ENCODE peak calls at places on chromosomes 12 and 14, in seven cellular contexts. Q is lower lobe of right lung; G is CD8-positive, alpha-beta T cell; X is Caco-2; U is A549; I is stomach; H is prostate gland. Y is an unnamed sample. For H3K4me1, the result is how much of the 10 kb centered on the place peaks cover.

GRCh38 chr12:122130150-122130549 is 43.9 kb downstream of the IL31 start:
- DNase-seq in Q (no peak), G (no peak), X (no peak), U (no peak), I (no peak), H (no peak), Y (no peak)

GRCh38 chr12:50156641-50157040 is 10.5 kb downstream of the CERS5 start:
- DNase-seq in Q (no peak), G (no peak), X (no peak), U (no peak), I (no peak), H (no peak), Y (no peak)

GRCh38 chr12:120229583-120230325 is 28.8 kb upstream of the RPLP0 start:
- DNase-seq in Q (peak), G (peak), X (peak), U (peak), I (no peak), H (no peak), Y (no peak)

GRCh38 chr14:71638523-71639196 is 293.6 kb upstream of the RGS6 start:
- DNase-seq in Q (no peak), G (no peak), X (no peak), U (no peak), I (no peak), H (no peak), Y (no peak)

GRCh38 chr14:66401447-66402095 is 84.6 kb upstream of the CCDC196 start:
- DNase-seq in Q (no peak), G (no peak), X (peak), U (peak), I (no peak), H (no peak), Y (no peak)

GRCh38 chr14:56143025-56143424 is 24.8 kb downstream of the PELI2 start:
- DNase-seq in Q (no peak), G (no peak), X (no peak), U (no peak), I (no peak), H (no peak), Y (no peak)

GRCh38 chr12:120264511-120265202 is 873 bp downstream of the PXN start:
- DNase-seq in Q (no peak), G (no peak), X (peak), U (no peak), I (no peak), H (peak), Y (no peak)

GRCh38 chr12:132766380-132767085 is 4.9 kb upstream of the ANKLE2 start:
- DNase-seq in Q (peak), G (no peak), X (no peak), U (no peak), I (peak), H (no peak), Y (no peak)

GRCh38 chr14:81170829-81171195 is 49.9 kb downstream of the GTF2A1 start:
- DNase-seq in Q (no peak), G (no peak), X (no peak), U (no peak), I (no peak), H (no peak), Y (no peak)

GRCh38 chr12:72271401-72271740 is 799 bp upstream of the TRHDE start:
- DNase-seq in Q (no peak), G (no peak), X (no peak), U (no peak), I (no peak), H (no peak), Y (no peak)

GRCh38 chr14:98834119-98834518 is 437.9 kb downstream of the BCL11B start:
- DNase-seq in Q (no peak), G (no peak), X (no peak), U (no peak), I (no peak), H (no peak), Y (no peak)

GRCh38 chr14:70045715-70046535 is 142.8 kb downstream of the SLC8A3 start:
- DNase-seq in Q (peak), G (no peak), X (peak), U (peak), I (peak), H (peak), Y (no peak)

GRCh38 chr12:114194066-114194465 is 211.9 kb downstream of the TBX5 start:
- DNase-seq in Q (no peak), G (no peak), X (no peak), U (no peak), I (no peak), H (no peak), Y (no peak)

GRCh38 chr14:95507701-95508103 is 8.7 kb downstream of the SYNE3 start:
- DNase-seq in Q (no peak), G (no peak), X (no peak), U (no peak), I (peak), H (no peak), Y (no peak)

GRCh38 chr14:91371011-91371989 is 46.3 kb downstream of the CCDC88C start:
- DNase-seq in Q (no peak), G (no peak), X (no peak), U (no peak), I (no peak), H (no peak), Y (no peak)

GRCh38 chr12:114530417-114530816 is 124.5 kb upstream of the TBX5 start:
- DNase-seq in Q (no peak), G (no peak), X (no peak), U (no peak), I (no peak), H (no peak), Y (no peak)

GRCh38 chr14:54567224-54567633 is 301 bp downstream of the SAMD4A start:
- DNase-seq in Q (no peak), G (no peak), X (peak), U (peak), I (peak), H (peak), Y (no peak)

GRCh38 chr12:41514050-41514449 is 325.9 kb downstream of the PDZRN4 start:
- DNase-seq in Q (no peak), G (no peak), X (no peak), U (no peak), I (no peak), H (no peak), Y (no peak)

GRCh38 chr12:41511247-41511646 is 323.1 kb downstream of the PDZRN4 start:
- DNase-seq in Q (no peak), G (no peak), X (no peak), U (no peak), I (no peak), H (no peak), Y (no peak)

GRCh38 chr12:41515953-41516352 is 327.8 kb downstream of the PDZRN4 start:
- DNase-seq in Q (no peak), G (no peak), X (no peak), U (no peak), I (no peak), H (no peak), Y (no peak)

GRCh38 chr12:41512531-41512930 is 324.4 kb downstream of the PDZRN4 start:
- DNase-seq in Q (peak), G (no peak), X (no peak), U (no peak), I (no peak), H (no peak), Y (no peak)

DNA sequence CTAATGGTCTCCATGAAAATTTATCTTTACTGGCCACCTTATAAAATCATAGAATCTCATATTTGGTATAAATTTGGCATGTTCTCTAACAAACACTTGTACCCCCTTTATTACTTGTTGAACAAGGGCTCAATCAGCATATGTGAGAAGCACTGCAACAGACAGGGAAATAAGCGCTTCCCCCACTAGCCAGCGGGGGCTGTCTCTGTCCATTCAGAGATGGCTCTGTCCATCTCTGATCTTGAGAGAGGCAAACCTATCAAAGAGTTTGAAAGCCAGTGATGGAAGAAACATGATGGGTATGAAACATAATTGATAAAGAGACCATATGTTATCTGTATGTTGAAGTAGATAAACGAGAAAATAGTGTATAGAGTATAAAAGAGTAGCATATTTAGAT is 326.8 kb downstream of the PDZRN4 start:
- DNase-seq in Q (no peak), G (no peak), X (peak), U (no peak), I (no peak), H (no peak), Y (no peak)
- H3K4me1 ChIP-seq in Q (under half), G (under half), X (under half), U (under half), I (under half), H (under half), Y (under half)

DNA sequence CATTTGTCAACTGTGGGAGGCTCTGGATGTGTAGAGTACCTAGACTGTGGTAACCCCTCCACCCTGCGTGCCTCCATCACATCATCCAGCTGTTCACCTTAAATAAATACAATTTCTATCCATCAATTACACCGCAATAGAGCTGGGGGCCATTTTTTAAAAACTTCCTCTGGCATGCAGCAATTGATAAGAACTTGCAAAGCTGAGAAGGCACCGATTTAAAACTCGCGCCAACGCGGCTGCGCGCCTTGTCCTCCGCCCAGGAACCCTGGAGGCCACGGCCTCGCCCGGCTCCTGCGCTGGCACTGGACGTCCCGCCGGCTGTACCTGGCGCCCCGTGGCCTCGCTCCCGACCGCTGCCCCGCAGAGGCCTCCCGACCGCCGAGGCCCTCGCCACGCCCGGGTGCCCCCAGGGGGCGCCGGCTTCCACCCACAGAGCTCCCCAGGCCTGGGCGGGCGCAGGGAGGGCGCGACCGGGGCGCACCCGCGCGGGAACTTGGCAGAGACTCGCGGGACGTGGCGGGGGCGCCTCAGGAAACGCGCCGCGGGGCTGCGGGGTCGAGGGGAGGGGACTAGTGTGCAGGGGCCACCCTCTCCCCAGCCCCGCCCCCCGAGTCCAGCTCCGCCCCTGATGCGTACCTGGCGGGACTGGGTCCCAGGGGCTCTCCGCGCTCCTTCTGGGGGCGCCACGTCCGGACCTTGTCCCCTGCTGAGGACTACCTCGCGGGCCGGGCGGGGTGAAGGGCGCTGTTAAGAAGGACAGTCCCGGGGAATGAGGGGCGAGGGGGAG is 65.6 kb downstream of the TNFAIP2 start:
- DNase-seq in Q (peak), G (peak), X (no peak), U (peak), I (peak), H (no peak), Y (no peak)
- TF ChIP-seq CTCF in Q (peak), G (no peak), X (no peak), U (peak), I (no peak), H (no peak), Y (peak)

DNA sequence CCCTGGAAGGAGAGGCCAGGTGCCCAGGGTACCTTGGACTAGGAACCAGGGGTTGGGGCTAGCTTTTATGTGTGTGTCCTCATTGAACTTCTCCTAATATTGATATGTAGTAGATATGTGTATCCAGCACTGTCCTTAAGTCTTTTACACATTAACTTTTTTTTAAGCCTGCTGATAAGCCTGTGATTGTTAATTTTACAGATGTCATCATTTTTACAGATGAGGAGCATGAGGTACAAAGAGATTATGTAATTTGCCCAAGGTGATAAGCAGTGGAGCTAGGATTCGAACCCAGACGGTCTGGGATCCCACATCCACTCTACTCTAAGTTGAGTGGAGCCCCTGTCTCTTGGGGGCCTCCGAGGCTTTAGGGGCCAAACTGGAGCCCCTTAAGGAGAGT is 10.2 kb upstream of the NR4A1 start:
- DNase-seq in Q (no peak), G (no peak), X (no peak), U (no peak), I (no peak), H (no peak), Y (no peak)
- H3K4me1 ChIP-seq in Q (half or more), G (under half), X (under half), U (under half), I (under half), H (under half), Y (half or more)

GRCh38 chr12:54016478-54016964 is 7.7 kb downstream of the HOXC8 start:
- DNase-seq in Q (no peak), G (no peak), X (peak), U (peak), I (no peak), H (peak), Y (no peak)

GRCh38 chr12:54017845-54018607 is 9.2 kb downstream of the HOXC8 start:
- DNase-seq in Q (peak), G (peak), X (peak), U (peak), I (peak), H (no peak), Y (no peak)

GRCh38 chr12:54016051-54016450 is 7.3 kb downstream of the HOXC8 start:
- DNase-seq in Q (no peak), G (no peak), X (no peak), U (no peak), I (no peak), H (no peak), Y (no peak)

GRCh38 chr12:54018608-54018984 is 9.6 kb upstream of the HOXC6 start:
- DNase-seq in Q (no peak), G (no peak), X (no peak), U (no peak), I (no peak), H (no peak), Y (no peak)

GRCh38 chr12:54017027-54017788 is 8.4 kb downstream of the HOXC8 start:
- DNase-seq in Q (no peak), G (no peak), X (peak), U (peak), I (no peak), H (no peak), Y (no peak)
- TF ChIP-seq CTCF in Q (no peak), G (no peak), X (peak), U (no peak), I (no peak), H (no peak), Y (no peak)

GRCh38 chr14:73750161-73750901 is 36.1 kb upstream of the PNMA1 start:
- DNase-seq in Q (no peak), G (no peak), X (no peak), U (no peak), I (peak), H (peak), Y (no peak)

GRCh38 chr14:73746540-73747385 is 32.6 kb upstream of the PNMA1 start:
- DNase-seq in Q (no peak), G (no peak), X (no peak), U (no peak), I (no peak), H (no peak), Y (no peak)

GRCh38 chr14:73747386-73748211 is 33.4 kb upstream of the PNMA1 start:
- DNase-seq in Q (no peak), G (no peak), X (no peak), U (no peak), I (no peak), H (no peak), Y (no peak)

GRCh38 chr14:73749706-73750105 is 35.5 kb upstream of the PNMA1 start:
- DNase-seq in Q (no peak), G (no peak), X (no peak), U (no peak), I (no peak), H (no peak), Y (no peak)

DNA sequence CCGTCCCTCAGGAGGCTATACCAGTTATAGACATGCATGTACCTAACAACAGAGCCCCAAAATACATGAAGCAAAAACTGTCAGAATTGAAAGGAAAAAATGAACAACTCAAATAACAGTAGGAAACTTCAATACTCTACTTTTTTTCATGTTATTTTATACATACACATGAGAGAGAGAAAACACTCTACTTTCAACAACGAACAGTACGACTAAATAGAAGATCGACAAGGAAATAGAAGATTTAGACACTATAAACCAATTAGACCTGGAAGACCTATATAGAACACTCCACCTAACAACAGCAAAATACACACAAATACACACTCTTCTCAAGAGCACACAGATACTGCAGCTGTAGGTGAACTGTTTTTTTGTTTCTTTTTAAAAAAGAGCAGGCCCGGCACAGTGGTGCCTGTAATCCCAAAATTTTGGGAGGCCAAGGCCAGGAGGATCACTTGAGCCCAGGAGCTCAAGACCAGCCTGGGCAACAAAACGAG is 34.7 kb upstream of the PNMA1 start:
- DNase-seq in Q (no peak), G (no peak), X (no peak), U (no peak), I (no peak), H (no peak), Y (no peak)
- H3K4me1 ChIP-seq in Q (half or more), G (half or more), X (half or more), U (half or more), I (half or more), H (half or more), Y (half or more)

DNA sequence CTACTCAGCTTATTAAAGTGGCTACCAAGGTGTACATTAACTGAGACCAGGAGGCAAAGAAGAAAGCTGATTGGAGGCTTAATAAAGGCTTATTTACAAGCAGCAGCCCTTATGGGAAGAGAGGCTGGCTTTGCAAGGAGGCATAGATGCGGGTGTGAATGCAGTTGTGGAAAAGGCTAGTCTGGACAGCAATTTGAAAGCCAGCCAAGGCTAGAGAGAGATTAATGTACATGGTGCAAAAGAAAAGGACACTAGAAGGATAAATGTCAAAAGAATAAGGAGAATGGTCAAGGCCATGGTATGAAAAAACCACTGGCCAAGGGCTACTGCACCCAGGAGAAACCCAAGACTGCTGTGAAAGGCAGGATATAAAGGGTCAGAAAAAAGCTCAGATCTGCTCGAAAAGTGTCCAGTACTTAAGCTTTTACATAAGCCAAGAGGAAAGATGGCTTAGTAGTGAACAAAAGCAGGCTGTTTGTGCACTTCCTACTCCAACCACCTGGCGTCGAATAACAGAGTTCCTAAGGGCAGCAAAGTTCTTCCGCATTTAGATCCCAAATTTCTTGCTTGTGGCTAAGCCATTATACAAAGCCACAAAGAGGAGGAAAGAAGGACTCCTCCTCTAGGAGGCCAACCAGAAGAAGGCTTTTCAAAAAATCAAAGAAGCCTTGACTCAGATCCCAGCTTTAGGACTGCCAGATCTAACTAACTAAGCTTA is 24.0 kb downstream of the KLRK1 start:
- DNase-seq in Q (no peak), G (no peak), X (no peak), U (no peak), I (no peak), H (no peak), Y (no peak)
- TF ChIP-seq CTCF in Q (peak), G (peak), X (peak), U (no peak), I (no peak), H (no peak), Y (no peak)

DNA sequence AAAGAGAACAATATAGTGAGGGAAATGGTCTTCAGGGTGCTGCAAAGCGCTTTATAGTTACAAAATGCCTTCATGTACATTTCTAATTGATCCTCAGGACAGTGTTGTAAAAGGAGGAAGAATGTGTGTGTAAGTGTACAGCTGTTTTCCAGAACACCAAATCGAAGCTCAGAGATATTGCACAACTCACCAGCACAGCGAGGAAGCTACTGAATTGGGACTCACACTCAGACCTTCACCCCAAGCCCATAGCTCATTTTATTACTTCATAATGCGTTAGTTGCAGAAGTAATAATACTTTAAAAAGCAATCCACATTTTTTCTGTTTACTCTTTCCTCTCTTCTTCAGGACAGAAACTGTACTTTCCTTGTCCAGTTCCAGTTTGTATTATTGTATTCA is 428.3 kb downstream of the RAD51B start:
- DNase-seq in Q (no peak), G (no peak), X (no peak), U (peak), I (no peak), H (no peak), Y (no peak)
- H3K4me1 ChIP-seq in Q (half or more), G (under half), X (half or more), U (half or more), I (half or more), H (under half), Y (half or more)

Y was measured in vagina.